ENCODE peak calls at places on chromosomes 4 and X, in ten cellular contexts. V is adipocyte; F is upper lobe of right lung; P is endodermal cell; Z is mucosa of descending colon; O is psoas muscle; K is cardiac muscle cell; Y is CD8-positive, alpha-beta memory T cell; I is right cardiac atrium; G is Peyer's patch. W is an unnamed sample. For H3K9me3, the result is how much of the 10 kb centered on the place peaks cover.

GRCh38 chrX:115584715-115585114 is 23.7 kb downstream of the PLS3 start:
- DNase-seq in V (no peak), F (no peak), P (no peak), Z (no peak), O (no peak), K (no peak), Y (no peak), I (no peak), G (no peak), W (no peak)

GRCh38 chr4:3307891-3308575 is 15.2 kb downstream of the RGS12 start:
- DNase-seq in V (no peak), F (peak), P (peak), Z (no peak), O (no peak), K (no peak), Y (no peak), I (peak), G (no peak), W (no peak)

GRCh38 chr4:109334596-109335105 is 32.2 kb upstream of the COL25A1 start:
- DNase-seq in V (no peak), F (no peak), P (no peak), Z (no peak), O (no peak), K (no peak), Y (no peak), I (no peak), G (no peak), W (no peak)

GRCh38 chrX:32530802-32531403 is 680.4 kb downstream of the DMD start:
- DNase-seq in V (peak), F (no peak), P (peak), Z (peak), O (no peak), K (peak), Y (no peak), I (no peak), G (no peak), W (no peak)

GRCh38 chr4:92234393-92235176 is 69.2 kb upstream of the GRID2 start:
- DNase-seq in V (peak), F (no peak), P (no peak), Z (no peak), O (no peak), K (no peak), Y (no peak), I (no peak), G (no peak), W (peak)

GRCh38 chr4:138560448-138560847 is 318.3 kb upstream of the SLC7A11 start:
- DNase-seq in V (no peak), F (no peak), P (peak), Z (no peak), O (no peak), K (no peak), Y (no peak), I (peak), G (no peak), W (no peak)

GRCh38 chr4:85474818-85475630 is at the start of gene ARHGAP24:
- DNase-seq in V (peak), F (peak), P (peak), Z (peak), O (peak), K (peak), Y (no peak), I (peak), G (peak), W (peak)

GRCh38 chr4:188218392-188218791 is 79.2 kb downstream of the TRIML1 start:
- DNase-seq in V (no peak), F (no peak), P (peak), Z (no peak), O (no peak), K (no peak), Y (no peak), I (no peak), G (no peak), W (no peak)

GRCh38 chrX:13646154-13646549 is 6.8 kb upstream of the TCEANC start:
- DNase-seq in V (peak), F (peak), P (peak), Z (peak), O (peak), K (peak), Y (no peak), I (peak), G (peak), W (peak)

GRCh38 chrX:134484039-134484438 is 24.1 kb downstream of the HPRT1 start:
- DNase-seq in V (peak), F (no peak), P (no peak), Z (no peak), O (no peak), K (peak), Y (peak), I (no peak), G (no peak), W (no peak)

GRCh38 chr4:174199735-174200134 is 83.7 kb downstream of the FBXO8 start:
- DNase-seq in V (no peak), F (no peak), P (no peak), Z (no peak), O (no peak), K (no peak), Y (no peak), I (no peak), G (no peak), W (no peak)

GRCh38 chr4:161376275-161376674 is 787.5 kb downstream of the FSTL5 start:
- DNase-seq in V (peak), F (no peak), P (no peak), Z (no peak), O (no peak), K (no peak), Y (no peak), I (no peak), G (no peak), W (no peak)

GRCh38 chr4:149791836-149792235 is 23.8 kb downstream of the IQCM start:
- DNase-seq in V (peak), F (no peak), P (no peak), Z (no peak), O (no peak), K (no peak), Y (no peak), I (no peak), G (no peak), W (no peak)

GRCh38 chr4:183348706-183349659 is 26.8 kb upstream of the CLDN24 start:
- DNase-seq in V (peak), F (no peak), P (no peak), Z (no peak), O (no peak), K (no peak), Y (no peak), I (no peak), G (no peak), W (peak)

GRCh38 chr4:184074989-184075388 is 142.7 kb downstream of the ENPP6 start:
- DNase-seq in V (no peak), F (no peak), P (no peak), Z (no peak), O (no peak), K (no peak), Y (no peak), I (no peak), G (no peak), W (no peak)

DNA sequence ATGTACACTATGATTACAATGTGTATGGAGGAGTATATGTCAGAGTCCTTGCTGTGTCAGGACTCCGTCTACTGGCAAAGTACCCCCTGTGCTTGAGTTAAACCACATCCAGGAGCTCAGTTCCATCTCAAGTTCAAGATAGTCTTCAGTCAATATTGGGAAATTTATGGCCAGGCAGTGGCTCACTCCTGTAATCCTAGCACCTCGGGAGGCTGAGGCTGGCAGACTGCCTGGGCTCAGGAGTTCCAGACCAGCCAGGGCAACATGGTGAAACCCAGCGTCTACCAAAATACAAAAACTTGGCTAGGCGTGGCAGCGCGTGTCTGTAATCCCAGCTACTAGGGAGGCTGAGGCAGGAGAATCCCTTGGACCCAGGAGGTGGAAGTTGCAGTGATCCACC is 5.8 kb downstream of the SLBP start:
- DNase-seq in V (no peak), F (peak), P (no peak), Z (no peak), O (no peak), K (no peak), Y (no peak), I (no peak), G (no peak), W (no peak)
- H3K9me3 ChIP-seq in V (under half), F (under half), P (under half), Z (under half), O (under half), K (under half), Y (under half), I (under half), G (under half), W (under half)

DNA sequence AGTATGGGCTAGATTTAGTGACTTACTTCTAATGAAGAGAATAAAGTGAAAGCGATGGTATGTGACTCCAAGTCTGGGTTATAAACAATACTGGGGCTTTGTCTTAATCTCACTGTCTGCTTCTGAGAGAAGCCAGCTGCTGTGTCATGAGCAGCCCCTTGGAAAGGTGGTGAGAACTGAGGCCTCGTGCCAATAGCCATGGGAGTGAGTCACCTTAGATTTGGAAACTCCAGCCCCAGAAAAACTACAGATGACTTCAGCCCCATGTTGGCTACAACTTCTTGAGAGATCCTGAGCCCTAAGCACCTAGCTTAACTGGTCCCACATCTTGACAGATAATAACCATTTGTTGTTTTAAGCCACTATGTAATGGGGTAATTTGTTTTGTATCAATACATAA is 77.6 kb downstream of the CWH43 start:
- DNase-seq in V (no peak), F (no peak), P (no peak), Z (no peak), O (no peak), K (no peak), Y (no peak), I (no peak), G (no peak), W (peak)
- H3K9me3 ChIP-seq in V (under half), F (under half), P (half or more), Z (under half), O (under half), K (under half), Y (under half), I (under half), G (under half), W (under half)

GRCh38 chrX:102341867-102342266 is 94.9 kb downstream of the NXF2 start:
- DNase-seq in V (peak), F (no peak), P (no peak), Z (no peak), O (no peak), K (no peak), Y (no peak), I (no peak), G (no peak), W (no peak)

DNA sequence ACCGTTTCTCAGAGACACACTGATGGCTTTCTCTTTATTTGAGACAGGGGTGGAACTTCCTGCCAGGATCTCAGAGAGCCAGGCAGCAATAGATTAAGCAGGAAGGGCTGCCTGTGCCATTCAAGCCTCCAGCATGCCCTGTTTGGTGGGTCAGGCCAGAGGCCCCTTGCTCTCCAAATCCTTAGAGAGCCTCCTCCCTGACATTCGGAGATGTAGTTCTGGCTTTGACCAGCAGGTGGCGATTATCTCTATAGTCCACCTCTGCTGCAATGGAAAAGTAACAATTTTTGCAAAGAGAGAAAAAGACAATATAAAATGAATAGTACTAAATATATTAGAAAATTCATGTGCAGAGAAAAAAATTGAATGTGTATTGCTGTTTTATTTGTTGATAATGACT is 93.9 kb downstream of the NXF2B start:
- DNase-seq in V (peak), F (no peak), P (peak), Z (peak), O (peak), K (peak), Y (peak), I (peak), G (peak), W (peak)
- H3K9me3 ChIP-seq in V (under half), F (under half), P (under half), Z (under half), O (under half), K (under half), Y (under half), I (under half), G (under half), W (under half)

DNA sequence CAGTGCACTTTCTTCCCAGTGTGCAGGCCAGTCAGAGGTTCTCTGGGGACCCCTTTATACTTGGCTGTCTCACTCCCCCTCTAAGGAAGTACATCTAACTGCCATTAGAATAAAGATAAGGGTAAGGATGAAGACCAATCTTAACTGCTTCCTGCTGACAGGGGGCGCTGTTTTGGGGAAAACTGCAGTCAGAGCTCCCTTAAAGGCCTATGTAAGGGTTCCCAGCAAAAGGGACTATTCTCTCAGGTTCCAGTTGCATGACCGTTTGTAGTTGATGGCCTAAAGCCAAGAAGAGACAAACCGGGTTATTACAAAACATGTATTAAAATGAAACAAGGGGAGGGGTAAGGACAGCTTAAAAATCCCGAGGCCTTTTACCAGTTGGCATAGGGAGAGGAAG is 115.6 kb upstream of the SPIN4 start:
- DNase-seq in V (no peak), F (no peak), P (no peak), Z (no peak), O (no peak), K (no peak), Y (no peak), I (no peak), G (no peak), W (no peak)
- H3K9me3 ChIP-seq in V (under half), F (under half), P (under half), Z (under half), O (under half), K (under half), Y (under half), I (under half), G (under half), W (under half)

GRCh38 chr4:190017357-190018200 is 9.5 kb downstream of the FRG2 start:
- DNase-seq in V (no peak), F (no peak), P (peak), Z (no peak), O (no peak), K (no peak), Y (no peak), I (no peak), G (no peak), W (no peak)

GRCh38 chr4:190014771-190015537 is 12.1 kb downstream of the FRG2 start:
- DNase-seq in V (no peak), F (no peak), P (peak), Z (no peak), O (no peak), K (no peak), Y (no peak), I (peak), G (no peak), W (no peak)

GRCh38 chr4:190018201-190018920 is 8.7 kb downstream of the FRG2 start:
- DNase-seq in V (no peak), F (no peak), P (no peak), Z (no peak), O (no peak), K (no peak), Y (no peak), I (no peak), G (no peak), W (no peak)

GRCh38 chr4:190015538-190016368 is 11.3 kb downstream of the FRG2 start:
- DNase-seq in V (no peak), F (no peak), P (peak), Z (no peak), O (no peak), K (no peak), Y (no peak), I (no peak), G (no peak), W (no peak)

DNA sequence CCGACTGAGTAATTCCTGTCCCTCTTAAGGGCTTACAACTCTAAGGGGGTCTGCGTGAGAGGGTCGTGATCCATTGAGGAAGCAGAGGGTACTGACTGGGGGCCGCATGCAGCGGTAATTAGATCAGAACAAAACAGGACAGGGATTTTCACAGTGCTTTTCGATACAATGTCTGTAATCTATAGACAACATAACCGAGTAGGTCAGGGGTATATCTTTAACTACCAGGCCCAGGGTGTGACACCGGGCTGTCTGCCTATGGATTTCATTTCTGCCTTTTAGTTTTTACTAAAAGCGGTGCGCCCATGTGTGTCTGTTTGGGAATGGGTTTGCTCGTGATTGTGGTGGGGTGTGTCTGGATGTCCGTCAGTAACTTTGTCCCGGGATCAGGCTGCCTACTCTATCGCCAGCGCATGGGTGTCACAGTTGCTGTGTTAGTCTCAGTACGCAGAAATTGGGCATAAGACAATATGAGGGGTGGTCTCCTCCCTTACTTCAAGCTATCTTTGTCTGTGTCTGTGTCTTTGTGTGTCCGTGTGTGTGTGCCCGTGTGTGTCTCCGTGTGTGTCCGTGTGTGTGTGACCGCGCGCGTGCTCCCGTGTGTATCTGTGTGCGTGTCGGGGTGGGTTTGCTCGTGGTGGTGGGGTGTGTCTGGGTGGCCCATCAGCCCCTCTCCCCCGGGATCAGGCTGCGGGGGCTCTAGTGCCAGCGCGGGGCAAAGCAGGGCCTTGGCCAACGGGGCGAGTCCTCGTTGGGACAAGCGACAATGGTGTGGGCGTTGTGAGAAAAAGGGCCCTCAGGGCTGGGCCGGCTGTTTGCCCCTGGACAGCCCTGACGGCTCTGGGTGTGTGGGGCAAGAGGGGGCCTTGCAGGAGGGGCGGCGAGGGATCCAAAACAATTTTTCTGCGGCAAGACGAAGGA is 10.4 kb downstream of the FRG2 start:
- DNase-seq in V (no peak), F (no peak), P (no peak), Z (no peak), O (no peak), K (no peak), Y (no peak), I (no peak), G (no peak), W (no peak)
- H3K9me3 ChIP-seq in V (under half), F (under half), P (under half), Z (under half), O (under half), K (under half), Y (under half), I (under half), G (under half), W (under half)

GRCh38 chrX:43664708-43665107 is 8.6 kb downstream of the MAOA start:
- DNase-seq in V (no peak), F (no peak), P (no peak), Z (no peak), O (no peak), K (no peak), Y (no peak), I (no peak), G (no peak), W (no peak)

GRCh38 chrX:43663173-43663572 is 7.1 kb downstream of the MAOA start:
- DNase-seq in V (no peak), F (no peak), P (no peak), Z (no peak), O (no peak), K (no peak), Y (no peak), I (no peak), G (no peak), W (no peak)

GRCh38 chrX:43664258-43664657 is 8.2 kb downstream of the MAOA start:
- DNase-seq in V (no peak), F (no peak), P (no peak), Z (no peak), O (no peak), K (no peak), Y (no peak), I (no peak), G (no peak), W (no peak)

GRCh38 chrX:43666301-43666912 is 10.3 kb downstream of the MAOA start:
- DNase-seq in V (no peak), F (no peak), P (no peak), Z (no peak), O (no peak), K (no peak), Y (no peak), I (no peak), G (no peak), W (no peak)

DNA sequence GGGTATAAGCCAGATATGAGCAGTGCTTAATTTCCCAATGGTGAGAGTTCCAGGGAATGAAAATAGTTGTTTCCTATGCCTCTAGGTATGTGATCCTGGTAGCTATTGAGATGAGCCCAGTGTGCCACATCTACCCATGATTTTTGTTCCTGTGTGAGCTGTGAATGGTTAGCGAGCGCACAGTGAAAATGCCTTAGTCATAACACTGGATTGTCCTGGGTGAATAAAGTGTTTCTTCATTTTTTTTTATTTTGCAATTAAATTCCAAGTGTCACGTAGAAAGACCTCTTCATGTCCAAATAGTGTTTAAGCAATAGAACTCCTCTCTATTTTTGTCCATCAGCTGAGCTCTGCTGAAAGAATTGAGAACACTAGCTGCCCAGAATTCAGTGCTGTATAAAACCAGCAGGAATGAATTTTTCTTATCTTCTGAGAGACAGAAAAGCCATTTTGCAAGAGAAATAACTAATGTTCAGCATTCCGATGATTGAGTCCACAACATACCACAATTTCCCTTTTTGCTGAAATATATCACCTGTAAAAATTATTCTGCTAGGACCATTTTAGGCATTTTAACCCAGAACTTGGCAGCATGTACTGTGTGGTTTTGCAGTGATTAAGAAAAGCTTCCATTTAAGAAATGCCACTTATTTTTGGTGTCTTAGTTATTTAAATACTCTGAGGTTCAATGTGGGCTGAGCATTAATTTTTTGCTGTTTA is 5.6 kb downstream of the MAOA start:
- DNase-seq in V (peak), F (no peak), P (no peak), Z (no peak), O (no peak), K (no peak), Y (no peak), I (no peak), G (no peak), W (no peak)
- H3K9me3 ChIP-seq in V (under half), F (under half), P (under half), Z (under half), O (under half), K (under half), Y (under half), I (under half), G (under half), W (under half)

DNA sequence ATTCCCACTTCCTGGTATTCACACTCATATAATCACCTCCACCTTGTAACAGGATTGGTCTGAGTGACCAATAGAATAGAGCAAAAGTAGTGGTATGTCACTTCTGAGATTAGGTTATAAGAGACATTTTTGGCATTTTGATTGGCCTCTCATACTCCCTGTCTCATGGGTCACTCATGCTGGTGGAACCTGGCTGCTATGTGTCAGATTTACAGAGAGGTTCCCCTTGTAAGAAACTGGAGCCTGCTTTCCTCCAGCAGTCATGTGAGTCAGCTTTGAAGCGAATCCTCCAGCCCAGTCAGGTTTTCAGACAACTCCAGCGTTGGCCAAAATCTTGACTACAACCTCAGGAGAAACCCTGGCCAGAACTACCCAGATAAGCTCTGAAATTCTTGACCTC is 2.6 kb upstream of the OTUD4 start:
- DNase-seq in V (peak), F (no peak), P (no peak), Z (no peak), O (no peak), K (peak), Y (no peak), I (no peak), G (no peak), W (no peak)
- H3K9me3 ChIP-seq in V (under half), F (under half), P (under half), Z (under half), O (under half), K (under half), Y (under half), I (under half), G (under half), W (under half)